ENCODE peak calls at places on chromosome X, in nine cellular contexts. W is right lobe of liver, C is H9, O is psoas muscle, H is GM20000, X is fibroblast of pulmonary artery, R is colonic mucosa, Z is cardiac fibroblast, K is lower lobe of right lung. N is an unnamed sample.

GRCh38 chrX:48904180-48904579 is 6.5 kb downstream of the PQBP1 start:
- DNase-seq in Z (no peak), W (no peak), K (no peak), O (no peak), H (no peak), X (no peak), R (no peak), C (no peak), N (no peak)

GRCh38 chrX:114611018-114611619 is 27.2 kb downstream of the HTR2C start:
- DNase-seq in Z (peak; percentile 60), H (peak; percentile 6), X (peak; percentile 60), W (no peak), K (no peak), O (no peak), R (peak; percentile 38), C (no peak), N (no peak)

GRCh38 chrX:46588263-46588662 is 14.7 kb downstream of the CHST7 start:
- DNase-seq in X (peak; percentile 81), R (no peak), C (peak; percentile 61), H (no peak), O (peak; percentile 64), W (no peak), K (no peak), Z (peak; percentile 86), N (no peak)

GRCh38 chrX:144896323-144896722 is 351.0 kb upstream of the SPANXN1 start:
- DNase-seq in R (no peak), H (no peak), W (no peak), X (no peak), K (no peak), C (no peak), O (no peak), Z (peak; percentile 25), N (no peak)

GRCh38 chrX:11890843-11891514 is 132.9 kb downstream of the MSL3 start:
- DNase-seq in C (no peak), K (peak; percentile 57), W (no peak), Z (peak; percentile 41), O (peak; percentile 71), H (no peak), R (no peak), X (peak; percentile 65), N (no peak)

GRCh38 chrX:153598541-153599191 is at the start of gene CCNQ:
- DNase-seq in K (peak; percentile 53), Z (peak; percentile 34), W (no peak), H (peak; percentile 35), R (no peak), C (peak; percentile 33), X (peak; percentile 20), O (peak; percentile 67), N (no peak)

GRCh38 chrX:103309860-103310591 is 764 bp downstream of the BEX2 start:
- DNase-seq in K (no peak), C (no peak), H (no peak), X (no peak), W (no peak), O (no peak), Z (no peak), R (no peak), N (no peak)

GRCh38 chrX:18983711-18984380 is at the start of gene PHKA2:
- DNase-seq in K (peak; percentile 74), X (peak; percentile 53), C (peak; percentile 57), Z (peak; percentile 58), O (peak; percentile 77), H (no peak), W (peak; percentile 80), R (peak; percentile 67), N (peak; percentile 14)

GRCh38 chrX:102599950-102600579 is 750 bp downstream of the ARMCX5 start:
- DNase-seq in H (no peak), C (no peak), Z (peak; percentile 30), X (peak; percentile 39), W (no peak), K (no peak), O (no peak), R (no peak), N (no peak)

GRCh38 chrX:40460926-40461325 is 119.8 kb upstream of the ATP6AP2 start:
- DNase-seq in O (no peak), C (no peak), R (no peak), K (no peak), W (no peak), X (no peak), Z (no peak), H (no peak), N (no peak)

GRCh38 chrX:118756111-118756510 is 28.7 kb downstream of the IL13RA1 start:
- DNase-seq in R (no peak), K (no peak), Z (peak; percentile 31), C (no peak), W (no peak), X (peak; percentile 38), O (no peak), H (no peak), N (no peak)

GRCh38 chrX:154019633-154020499 is at the start of gene IRAK1:
- DNase-seq in Z (peak; percentile 47), H (peak; percentile 90), X (peak; percentile 60), K (peak; percentile 71), C (no peak), R (peak; percentile 51), W (peak; percentile 60), O (peak; percentile 81), N (no peak)

GRCh38 chrX:151183912-151184565 is 7.7 kb downstream of the GPR50 start:
- DNase-seq in O (no peak), W (no peak), R (no peak), Z (no peak), H (no peak), C (peak; percentile 45), K (no peak), X (no peak), N (no peak)

GRCh38 chrX:48558270-48558669 is 16.0 kb upstream of the RBM3 start:
- DNase-seq in C (no peak), X (peak; percentile 90), H (no peak), K (no peak), O (no peak), Z (peak; percentile 91), W (no peak), R (no peak), N (no peak)

DNA sequence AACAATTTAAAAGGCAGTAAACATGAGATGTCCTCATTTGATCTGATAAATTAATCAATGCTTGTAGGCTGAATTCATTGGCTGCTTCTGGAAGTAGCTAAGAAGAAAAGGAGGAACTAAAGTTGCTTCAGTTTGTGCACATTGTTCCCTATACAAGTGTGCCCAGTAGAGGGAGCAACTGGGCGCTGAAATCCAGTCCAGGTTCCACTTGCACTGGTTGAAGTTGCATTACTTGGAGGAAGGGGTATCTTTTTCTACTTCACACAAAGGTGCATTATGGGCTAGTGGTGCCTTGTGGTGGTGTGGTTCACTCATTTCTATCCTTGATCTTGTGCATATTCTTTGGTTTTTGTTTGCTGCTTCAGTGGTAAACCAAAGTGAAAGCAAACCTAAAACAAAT is 67.9 kb upstream of the SOX3 start:
- DNase-seq in R (peak; percentile 39), O (no peak), X (peak; percentile 23), W (peak; percentile 40), C (peak; percentile 52), K (no peak), Z (peak; percentile 15), H (peak; percentile 6), N (no peak)
- TF ChIP-seq CTCF in R (peak; percentile 35), O (peak; percentile 42), X (peak; percentile 57), W (peak; percentile 77), C (peak; percentile 93), K (peak; percentile 52), Z (peak; percentile 49), H (peak; percentile 23), N (no peak)

GRCh38 chrX:117743469-117744251 is 372.9 kb downstream of the KLHL13 start:
- DNase-seq in C (peak; percentile 34), O (no peak), W (peak; percentile 30), R (no peak), K (no peak), H (no peak), X (no peak), Z (no peak), N (no peak)
- TF ChIP-seq CTCF in C (peak; percentile 61), O (no peak), W (peak; percentile 64), R (peak; percentile 20), K (no peak), H (no peak), X (no peak), Z (no peak), N (no peak)

DNA sequence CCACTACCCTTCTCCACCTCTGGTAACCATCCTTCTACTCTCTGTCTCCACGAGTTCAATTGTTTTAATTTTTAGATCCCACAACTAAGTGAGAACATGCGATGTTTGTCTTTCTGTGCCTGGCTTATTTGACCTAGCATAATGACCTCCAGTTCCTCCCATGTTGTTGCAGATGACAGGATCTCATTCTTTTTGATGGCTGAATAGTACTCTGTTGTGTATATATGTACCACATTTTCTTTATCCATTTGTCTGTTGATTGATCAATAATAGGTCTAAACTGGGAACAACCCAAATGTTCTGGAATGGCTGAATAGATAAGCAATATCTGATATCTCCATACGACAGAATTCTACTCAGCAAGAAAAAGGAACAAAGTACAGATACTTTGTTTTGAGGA is 67.2 kb downstream of the DIPK2B start:
- DNase-seq in K (no peak), X (no peak), O (no peak), C (no peak), W (no peak), Z (no peak), H (no peak), R (no peak), N (no peak)
- TF ChIP-seq CTCF in K (no peak), X (no peak), O (no peak), C (no peak), W (no peak), Z (no peak), H (no peak), R (no peak), N (no peak)

GRCh38 chrX:22603060-22603459 is 330.3 kb downstream of the CBLL2 start:
- DNase-seq in R (no peak), W (no peak), X (no peak), O (peak; percentile 23), C (no peak), H (no peak), K (no peak), Z (no peak), N (no peak)
- TF ChIP-seq CTCF in R (no peak), W (no peak), X (no peak), O (no peak), C (no peak), H (no peak), K (no peak), Z (no peak), N (no peak)

N was measured in lower leg skin.